ENCODE peak calls at places on chromosomes 5 and 9, in five cellular contexts. One of them, this sample, is unnamed.

GRCh38 chr5:1465966-1466471 is 20.8 kb upstream of the SLC6A3 start:
- DNase-seq in epithelial cell of proximal tubule: no peak
- DNase-seq in stimulated activated CD4-positive, alpha-beta T cell treated with anti-CD3 and anti-CD28 coated beads, Interleukin-15, amount 100 ng/mL, for 1 hour: no peak
- DNase-seq in NCI-H524: no peak
- DNase-seq in fibroblast of the conjunctiva: no peak
- DNase-seq in this sample: no peak

GRCh38 chr9:38154501-38155421 is 85.7 kb upstream of the SHB start:
- DNase-seq in stimulated activated CD4-positive, alpha-beta T cell treated with anti-CD3 and anti-CD28 coated beads, Interleukin-15, amount 100 ng/mL, for 1 hour: no peak
- DNase-seq in NCI-H524: no peak
- DNase-seq in fibroblast of the conjunctiva: no peak
- DNase-seq in epithelial cell of proximal tubule: no peak
- DNase-seq in this sample: no peak

GRCh38 chr5:178483620-178484019 is 106.6 kb downstream of the COL23A1 start:
- DNase-seq in stimulated activated CD4-positive, alpha-beta T cell treated with anti-CD3 and anti-CD28 coated beads, Interleukin-15, amount 100 ng/mL, for 1 hour: peak
- DNase-seq in epithelial cell of proximal tubule: no peak
- DNase-seq in NCI-H524: no peak
- DNase-seq in fibroblast of the conjunctiva: no peak
- DNase-seq in this sample: no peak

GRCh38 chr9:2559212-2560152 is 62.1 kb upstream of the VLDLR start:
- DNase-seq in NCI-H524: peak
- DNase-seq in stimulated activated CD4-positive, alpha-beta T cell treated with anti-CD3 and anti-CD28 coated beads, Interleukin-15, amount 100 ng/mL, for 1 hour: no peak
- DNase-seq in epithelial cell of proximal tubule: peak
- DNase-seq in fibroblast of the conjunctiva: peak
- DNase-seq in this sample: peak

GRCh38 chr9:110623462-110624025 is 44.0 kb upstream of the SVEP1 start:
- DNase-seq in epithelial cell of proximal tubule: peak
- DNase-seq in fibroblast of the conjunctiva: peak
- DNase-seq in stimulated activated CD4-positive, alpha-beta T cell treated with anti-CD3 and anti-CD28 coated beads, Interleukin-15, amount 100 ng/mL, for 1 hour: no peak
- DNase-seq in NCI-H524: peak
- DNase-seq in this sample: no peak

GRCh38 chr9:93895535-93895934 is 59.6 kb downstream of the BARX1 start:
- DNase-seq in fibroblast of the conjunctiva: no peak
- DNase-seq in epithelial cell of proximal tubule: no peak
- DNase-seq in stimulated activated CD4-positive, alpha-beta T cell treated with anti-CD3 and anti-CD28 coated beads, Interleukin-15, amount 100 ng/mL, for 1 hour: no peak
- DNase-seq in NCI-H524: no peak
- DNase-seq in this sample: no peak

GRCh38 chr5:59666709-59667108 is 226.8 kb downstream of the PDE4D start:
- DNase-seq in stimulated activated CD4-positive, alpha-beta T cell treated with anti-CD3 and anti-CD28 coated beads, Interleukin-15, amount 100 ng/mL, for 1 hour: no peak
- DNase-seq in fibroblast of the conjunctiva: no peak
- DNase-seq in NCI-H524: no peak
- DNase-seq in epithelial cell of proximal tubule: no peak
- DNase-seq in this sample: no peak

GRCh38 chr9:127496974-127497373 is 45.7 kb downstream of the LRSAM1 start:
- DNase-seq in stimulated activated CD4-positive, alpha-beta T cell treated with anti-CD3 and anti-CD28 coated beads, Interleukin-15, amount 100 ng/mL, for 1 hour: no peak
- DNase-seq in epithelial cell of proximal tubule: no peak
- DNase-seq in fibroblast of the conjunctiva: no peak
- DNase-seq in NCI-H524: no peak
- DNase-seq in this sample: no peak

GRCh38 chr5:100777680-100778281 is 125.3 kb downstream of the ST8SIA4 start:
- DNase-seq in stimulated activated CD4-positive, alpha-beta T cell treated with anti-CD3 and anti-CD28 coated beads, Interleukin-15, amount 100 ng/mL, for 1 hour: no peak
- DNase-seq in NCI-H524: no peak
- DNase-seq in fibroblast of the conjunctiva: peak
- DNase-seq in epithelial cell of proximal tubule: peak
- DNase-seq in this sample: peak

This sample was measured in AG04450.